ENCODE peak calls at places on chromosome X, in four cellular contexts. T, P, Y and U are unnamed samples.

GRCh38 chrX:46236411-46236810 is 308.8 kb downstream of the ZNF674 start:
- DNase-seq in P (no peak), Y (no peak), T (no peak), U (no peak)

GRCh38 chrX:31233941-31234496 is 162.2 kb upstream of the FTHL17 start:
- DNase-seq in Y (no peak), T (no peak), P (peak), U (no peak)

GRCh38 chrX:130173190-130173895 is 1.6 kb downstream of the RAB33A start:
- DNase-seq in Y (peak), T (peak), P (peak), U (no peak)

GRCh38 chrX:115649461-115650063 is 88.6 kb downstream of the PLS3 start:
- DNase-seq in Y (peak), T (no peak), P (no peak), U (peak)

GRCh38 chrX:40006025-40007017 is 91.4 kb downstream of the BCOR start:
- DNase-seq in P (no peak), T (peak), Y (no peak), U (no peak)

GRCh38 chrX:44742480-44743155 is 101.2 kb upstream of the DUSP21 start:
- DNase-seq in P (no peak), Y (no peak), T (peak), U (no peak)

GRCh38 chrX:78673256-78673655 is 14.1 kb upstream of the RTL3 start:
- DNase-seq in P (peak), T (no peak), Y (no peak), U (no peak)

GRCh38 chrX:40165206-40165605 is 67.4 kb upstream of the BCOR start:
- DNase-seq in P (no peak), Y (no peak), T (no peak), U (no peak)

GRCh38 chrX:56745019-56745418 is 16.0 kb downstream of the NBDY start:
- DNase-seq in T (no peak), Y (peak), P (no peak), U (peak)

GRCh38 chrX:124293810-124294209 is 38.6 kb upstream of the TEX13D start:
- DNase-seq in T (no peak), Y (no peak), P (no peak), U (no peak)

GRCh38 chrX:72128881-72129280 is 2.8 kb downstream of the RTL5 start:
- DNase-seq in Y (no peak), T (no peak), P (peak), U (no peak)

DNA sequence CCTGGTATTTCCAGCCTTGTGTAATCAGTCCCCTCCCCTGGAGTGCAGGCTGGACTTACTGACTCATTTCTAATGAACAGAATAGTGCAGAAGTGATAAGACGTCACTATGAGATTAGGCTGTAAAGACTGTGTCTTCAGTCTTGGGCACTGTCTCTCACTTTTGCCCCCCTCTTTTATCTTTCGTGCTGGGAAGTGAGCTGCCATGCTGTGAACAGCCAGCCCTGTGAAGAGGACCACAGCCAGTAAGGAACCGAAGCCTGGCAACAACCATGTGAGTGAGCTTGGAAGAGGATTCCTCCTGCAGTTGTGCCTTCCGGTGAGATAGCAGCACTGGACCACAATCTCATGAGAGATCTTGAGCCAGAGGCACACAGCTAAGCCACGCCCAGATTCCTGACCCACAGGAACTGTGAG is 67.5 kb upstream of the GPR34 start:
- DNase-seq in P (no peak), T (no peak), Y (peak), U (peak)
- TF ChIP-seq CTCF in P (no peak), T (no peak), Y (no peak), U (no peak)

GRCh38 chrX:113384628-113385027 is 544.0 kb upstream of the AMOT start:
- DNase-seq in P (no peak), Y (no peak), T (peak), U (peak)

GRCh38 chrX:113391875-113392274 is 551.2 kb upstream of the AMOT start:
- DNase-seq in Y (no peak), T (no peak), P (no peak), U (no peak)

GRCh38 chrX:113392355-113392754 is 551.7 kb upstream of the AMOT start:
- DNase-seq in Y (no peak), P (no peak), T (no peak), U (no peak)

GRCh38 chrX:113389846-113390245 is 549.2 kb upstream of the AMOT start:
- DNase-seq in Y (no peak), T (no peak), P (no peak), U (no peak)

DNA sequence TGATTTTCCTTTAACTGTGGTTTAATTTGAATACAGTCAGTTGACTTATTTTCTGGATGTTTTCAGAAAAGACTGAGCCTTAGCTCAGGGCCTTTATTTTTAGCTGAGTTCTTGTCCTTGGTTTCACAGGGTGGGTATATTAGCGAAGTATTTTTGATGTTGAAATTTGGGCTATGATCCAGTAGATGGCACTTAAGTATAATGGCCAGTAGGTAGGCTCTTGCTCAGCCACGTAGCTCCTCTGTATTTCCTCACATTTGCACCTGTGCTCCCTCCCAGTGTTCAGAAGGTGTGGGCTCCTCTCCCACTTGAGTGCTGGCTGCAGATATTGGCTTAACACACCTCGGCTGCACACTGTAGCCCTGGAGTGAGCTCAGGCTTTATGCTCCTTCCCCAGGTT is 549.9 kb upstream of the AMOT start:
- DNase-seq in P (peak), Y (no peak), T (no peak), U (no peak)
- TF ChIP-seq CTCF in P (no peak), Y (no peak), T (no peak), U (no peak)

DNA sequence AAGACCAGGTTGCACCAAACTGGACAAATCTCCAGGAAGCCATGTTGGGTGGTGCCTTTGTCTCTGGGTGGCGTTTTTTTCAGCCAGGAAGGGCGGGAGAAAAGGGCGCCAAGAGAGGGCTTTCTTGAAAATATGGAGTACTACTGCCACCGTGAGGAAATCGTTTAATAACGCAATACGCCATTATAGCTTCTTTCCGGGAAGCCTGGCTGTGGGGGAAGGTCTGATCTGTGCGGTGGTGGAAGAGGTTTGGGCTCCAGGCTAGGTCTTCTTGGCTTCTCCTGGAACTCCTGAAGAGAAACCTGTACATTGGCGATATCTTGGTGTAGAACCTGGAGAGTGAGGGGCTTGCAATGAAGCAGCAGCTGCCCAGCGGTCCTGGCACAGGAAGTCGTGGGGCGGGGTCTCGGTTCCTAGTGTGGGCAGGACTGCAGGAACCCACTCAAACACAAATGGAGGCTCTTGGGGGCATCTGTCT is 202.7 kb downstream of the OR13H1 start:
- DNase-seq in P (peak), T (no peak), Y (peak), U (no peak)
- TF ChIP-seq CTCF in P (no peak), T (no peak), Y (peak), U (no peak)

GRCh38 chrX:1294301-1295067 is 25.9 kb downstream of the CSF2RA start:
- DNase-seq in T (no peak), Y (no peak), P (no peak), U (no peak)

GRCh38 chrX:1291110-1291740 is 22.6 kb downstream of the CSF2RA start:
- DNase-seq in Y (no peak), T (no peak), P (no peak), U (no peak)

GRCh38 chrX:1292581-1293310 is 24.1 kb downstream of the CSF2RA start:
- DNase-seq in Y (no peak), P (no peak), T (no peak), U (no peak)

GRCh38 chrX:1283750-1284149 is 15.1 kb downstream of the CSF2RA start:
- DNase-seq in Y (no peak), T (no peak), P (no peak), U (no peak)

DNA sequence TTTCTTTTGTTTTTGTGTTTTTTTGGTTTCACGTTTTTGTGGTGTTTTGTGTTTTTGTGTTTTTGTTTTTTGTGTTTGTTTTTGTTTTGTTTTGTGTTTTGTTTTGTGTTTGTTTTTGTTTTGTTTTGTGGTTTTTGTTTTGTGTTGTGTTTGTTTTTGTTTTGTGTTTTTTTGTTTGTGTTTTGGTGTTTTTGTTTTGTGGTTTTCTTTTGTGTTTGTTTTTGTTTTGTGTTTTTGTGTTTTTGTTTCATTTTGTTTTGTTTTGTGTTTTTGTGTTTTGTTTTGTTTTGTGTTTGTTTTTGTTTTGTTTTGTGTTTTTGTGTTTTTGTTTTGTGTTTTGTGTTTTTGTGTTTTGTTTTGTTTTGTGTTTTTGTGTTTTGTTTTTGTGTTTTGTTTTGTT is 20.9 kb downstream of the CSF2RA start:
- DNase-seq in P (no peak), T (no peak), Y (no peak), U (no peak)
- TF ChIP-seq CTCF in P (no peak), T (no peak), Y (no peak), U (no peak)

GRCh38 chrX:17067534-17067933 is 121.1 kb downstream of the REPS2 start:
- DNase-seq in T (no peak), P (no peak), Y (no peak), U (no peak)

GRCh38 chrX:17065100-17065499 is 118.6 kb downstream of the REPS2 start:
- DNase-seq in T (no peak), Y (no peak), P (no peak), U (no peak)

GRCh38 chrX:17057209-17057608 is 110.8 kb downstream of the REPS2 start:
- DNase-seq in P (no peak), T (no peak), Y (no peak), U (no peak)

GRCh38 chrX:17062065-17062464 is 115.6 kb downstream of the REPS2 start:
- DNase-seq in Y (no peak), T (no peak), P (no peak), U (no peak)
- TF ChIP-seq CTCF in Y (no peak), T (no peak), P (no peak), U (no peak)

GRCh38 chrX:26783512-26784225 is 567.7 kb downstream of the MAGEB5 start:
- DNase-seq in P (peak), Y (peak), T (peak), U (no peak)
- TF ChIP-seq CTCF in P (peak), Y (peak), T (no peak), U (peak)

DNA sequence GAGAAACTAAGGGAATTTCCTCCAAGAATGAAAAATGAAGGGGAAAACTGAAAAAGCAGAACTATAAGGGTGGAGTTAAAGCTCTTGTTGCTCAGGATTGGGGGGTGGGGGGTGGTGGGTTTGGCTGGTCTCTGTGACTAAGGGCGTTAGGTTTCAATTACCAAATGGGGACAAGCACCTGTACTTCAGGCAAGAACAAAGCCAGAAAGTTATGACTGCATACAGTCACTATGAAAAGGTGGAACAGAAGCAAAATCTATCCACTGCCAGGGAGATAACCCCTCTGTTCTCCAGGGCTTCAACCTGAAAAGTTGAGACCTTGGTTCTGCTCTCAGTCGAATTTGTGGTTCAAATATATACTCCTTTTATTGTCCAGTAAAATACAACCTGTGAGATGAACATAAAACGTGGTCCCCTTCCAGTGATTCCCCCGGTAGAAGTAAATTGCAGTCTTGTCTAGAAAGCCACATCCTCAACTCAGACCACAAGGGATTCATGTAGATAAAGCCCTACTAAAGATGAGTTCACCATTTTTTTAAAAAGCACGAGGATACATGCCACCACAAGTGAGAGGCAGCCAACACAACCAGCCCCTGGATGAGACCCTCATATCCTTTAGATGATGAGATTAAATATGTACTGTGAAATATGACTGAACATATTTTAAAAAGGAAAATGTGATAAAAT is 257.1 kb upstream of the RPS6KA3 start:
- DNase-seq in P (no peak), T (no peak), Y (no peak), U (no peak)
- TF ChIP-seq CTCF in P (no peak), T (no peak), Y (no peak), U (no peak)

DNA sequence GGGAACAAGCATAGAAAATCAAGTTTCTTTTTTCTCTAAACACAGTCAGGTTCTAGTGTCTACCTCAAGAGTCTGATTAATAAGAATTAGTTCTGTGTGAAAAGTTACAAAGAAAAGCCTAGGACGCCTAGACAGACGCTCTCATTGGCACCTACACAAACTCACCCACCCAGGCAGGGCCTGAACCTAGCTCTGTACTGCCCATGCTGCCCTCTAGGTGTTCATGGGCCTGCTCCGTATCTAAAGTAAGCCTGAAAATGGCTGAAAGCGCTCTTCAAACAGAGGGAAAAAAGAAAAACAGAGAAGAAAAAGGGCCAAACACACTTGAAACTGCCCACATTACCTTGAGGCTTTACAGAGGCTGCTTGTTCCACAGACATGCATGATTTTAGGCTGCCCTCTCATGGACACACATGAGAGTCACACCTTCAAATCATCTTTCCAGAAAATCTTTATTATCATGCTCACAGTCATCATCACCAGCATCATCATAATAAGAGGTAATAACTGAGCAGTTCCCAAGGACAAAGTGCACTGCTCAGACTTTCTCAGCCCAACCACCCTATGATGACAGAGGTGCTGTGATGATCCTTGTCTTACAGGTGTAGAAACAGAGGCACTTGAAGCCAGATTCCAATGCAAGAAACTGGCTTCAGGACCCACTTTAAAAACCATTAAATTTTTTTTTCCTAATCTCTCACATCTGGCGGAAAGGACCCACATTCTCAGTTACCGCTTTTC is 49.6 kb downstream of the MAP7D2 start:
- DNase-seq in P (peak), Y (peak), T (peak), U (peak)
- TF ChIP-seq CTCF in P (peak), Y (peak), T (peak), U (peak)

GRCh38 chrX:134999469-134999868 is 8.7 kb downstream of the SMIM10 start:
- DNase-seq in Y (no peak), T (no peak), P (peak), U (no peak)
- TF ChIP-seq CTCF in Y (peak), T (no peak), P (peak), U (peak)